ENCODE peak calls at places on chromosome 4, in five cellular contexts. One of them, this sample, is unnamed.

GRCh38 chr4:2103843-2104547 is 44.9 kb downstream of the NAT8L start:
- DNase-seq in lung: no peak
- DNase-seq in ecto neural progenitor cell: no peak
- DNase-seq in activated naive CD4-positive, alpha-beta T cell treated with anti-CD3 and anti-CD28 coated beads for 36 hours: no peak
- DNase-seq in germinal center: no peak
- DNase-seq in this sample: no peak

GRCh38 chr4:144820706-144821105 is 174.8 kb downstream of the HHIP start:
- DNase-seq in activated naive CD4-positive, alpha-beta T cell treated with anti-CD3 and anti-CD28 coated beads for 36 hours: no peak
- DNase-seq in ecto neural progenitor cell: no peak
- DNase-seq in germinal center: no peak
- DNase-seq in lung: no peak
- DNase-seq in this sample: no peak

GRCh38 chr4:48141048-48141447 is 7.0 kb upstream of the TXK start:
- DNase-seq in germinal center: peak; percentile 46
- DNase-seq in lung: no peak
- DNase-seq in activated naive CD4-positive, alpha-beta T cell treated with anti-CD3 and anti-CD28 coated beads for 36 hours: no peak
- DNase-seq in ecto neural progenitor cell: no peak
- DNase-seq in this sample: no peak

GRCh38 chr4:90328558-90328957 is 201.4 kb downstream of the CCSER1 start:
- DNase-seq in ecto neural progenitor cell: peak; percentile 58
- DNase-seq in activated naive CD4-positive, alpha-beta T cell treated with anti-CD3 and anti-CD28 coated beads for 36 hours: no peak
- DNase-seq in germinal center: no peak
- DNase-seq in lung: no peak
- DNase-seq in this sample: no peak

GRCh38 chr4:24655971-24656370 is 71.6 kb upstream of the DHX15 start:
- DNase-seq in lung: no peak
- DNase-seq in ecto neural progenitor cell: no peak
- DNase-seq in germinal center: no peak
- DNase-seq in activated naive CD4-positive, alpha-beta T cell treated with anti-CD3 and anti-CD28 coated beads for 36 hours: no peak
- DNase-seq in this sample: no peak

GRCh38 chr4:119550857-119551532 is 77.6 kb downstream of the PDE5A start:
- DNase-seq in activated naive CD4-positive, alpha-beta T cell treated with anti-CD3 and anti-CD28 coated beads for 36 hours: no peak
- DNase-seq in ecto neural progenitor cell: peak; percentile 84
- DNase-seq in germinal center: no peak
- DNase-seq in lung: no peak
- DNase-seq in this sample: no peak

GRCh38 chr4:82618321-82618720 is 56.5 kb upstream of the TMEM150C start:
- DNase-seq in lung: no peak
- DNase-seq in germinal center: no peak
- DNase-seq in ecto neural progenitor cell: no peak
- DNase-seq in activated naive CD4-positive, alpha-beta T cell treated with anti-CD3 and anti-CD28 coated beads for 36 hours: no peak
- DNase-seq in this sample: no peak

GRCh38 chr4:146490106-146490505 is 31.6 kb downstream of the SLC10A7 start:
- DNase-seq in ecto neural progenitor cell: no peak
- DNase-seq in germinal center: no peak
- DNase-seq in activated naive CD4-positive, alpha-beta T cell treated with anti-CD3 and anti-CD28 coated beads for 36 hours: no peak
- DNase-seq in lung: no peak
- DNase-seq in this sample: no peak

GRCh38 chr4:68209003-68209402 is 36.5 kb downstream of the TMPRSS11B start:
- DNase-seq in lung: no peak
- DNase-seq in germinal center: no peak
- DNase-seq in activated naive CD4-positive, alpha-beta T cell treated with anti-CD3 and anti-CD28 coated beads for 36 hours: no peak
- DNase-seq in ecto neural progenitor cell: no peak
- DNase-seq in this sample: no peak

GRCh38 chr4:168835880-168836454 is 174.1 kb downstream of the CBR4 start:
- DNase-seq in activated naive CD4-positive, alpha-beta T cell treated with anti-CD3 and anti-CD28 coated beads for 36 hours: no peak
- DNase-seq in ecto neural progenitor cell: no peak
- DNase-seq in lung: no peak
- DNase-seq in germinal center: no peak
- DNase-seq in this sample: no peak

GRCh38 chr4:141352775-141353544 is 132.3 kb downstream of the ZNF330 start:
- DNase-seq in germinal center: no peak
- DNase-seq in lung: no peak
- DNase-seq in ecto neural progenitor cell: no peak
- DNase-seq in activated naive CD4-positive, alpha-beta T cell treated with anti-CD3 and anti-CD28 coated beads for 36 hours: no peak
- DNase-seq in this sample: no peak

GRCh38 chr4:102623622-102624021 is 122.5 kb downstream of the NFKB1 start:
- DNase-seq in ecto neural progenitor cell: no peak
- DNase-seq in lung: no peak
- DNase-seq in activated naive CD4-positive, alpha-beta T cell treated with anti-CD3 and anti-CD28 coated beads for 36 hours: no peak
- DNase-seq in germinal center: no peak
- DNase-seq in this sample: no peak

GRCh38 chr4:74567981-74568380 is 123.0 kb downstream of the AREG start:
- DNase-seq in ecto neural progenitor cell: no peak
- DNase-seq in germinal center: no peak
- DNase-seq in activated naive CD4-positive, alpha-beta T cell treated with anti-CD3 and anti-CD28 coated beads for 36 hours: no peak
- DNase-seq in lung: no peak
- DNase-seq in this sample: no peak

GRCh38 chr4:3706565-3707422 is 59.4 kb upstream of the ADRA2C start:
- DNase-seq in ecto neural progenitor cell: no peak
- DNase-seq in germinal center: no peak
- DNase-seq in activated naive CD4-positive, alpha-beta T cell treated with anti-CD3 and anti-CD28 coated beads for 36 hours: no peak
- DNase-seq in lung: no peak
- DNase-seq in this sample: no peak

GRCh38 chr4:80237992-80238391 is 28.5 kb upstream of the FGF5 start:
- DNase-seq in lung: no peak
- DNase-seq in activated naive CD4-positive, alpha-beta T cell treated with anti-CD3 and anti-CD28 coated beads for 36 hours: no peak
- DNase-seq in germinal center: no peak
- DNase-seq in ecto neural progenitor cell: no peak
- DNase-seq in this sample: no peak

GRCh38 chr4:84985952-84986351 is 19.5 kb upstream of the WDFY3 start:
- DNase-seq in ecto neural progenitor cell: no peak
- DNase-seq in germinal center: no peak
- DNase-seq in activated naive CD4-positive, alpha-beta T cell treated with anti-CD3 and anti-CD28 coated beads for 36 hours: no peak
- DNase-seq in lung: no peak
- DNase-seq in this sample: no peak

GRCh38 chr4:8708401-8709021 is 115.9 kb downstream of the CPZ start:
- DNase-seq in activated naive CD4-positive, alpha-beta T cell treated with anti-CD3 and anti-CD28 coated beads for 36 hours: no peak
- DNase-seq in ecto neural progenitor cell: peak; percentile 37
- DNase-seq in germinal center: no peak
- DNase-seq in lung: no peak
- DNase-seq in this sample: peak; percentile 33

GRCh38 chr4:76276813-76277212 is 25.3 kb downstream of the FAM47E start:
- DNase-seq in activated naive CD4-positive, alpha-beta T cell treated with anti-CD3 and anti-CD28 coated beads for 36 hours: no peak
- DNase-seq in ecto neural progenitor cell: no peak
- DNase-seq in lung: no peak
- DNase-seq in germinal center: no peak
- DNase-seq in this sample: no peak

GRCh38 chr4:1093391-1094335 is 19.7 kb downstream of the RNF212 start:
- DNase-seq in ecto neural progenitor cell: no peak
- DNase-seq in lung: no peak
- DNase-seq in activated naive CD4-positive, alpha-beta T cell treated with anti-CD3 and anti-CD28 coated beads for 36 hours: no peak
- DNase-seq in germinal center: no peak
- DNase-seq in this sample: no peak

GRCh38 chr4:183211533-183211932 is 108.5 kb downstream of the CLDN22 start:
- DNase-seq in activated naive CD4-positive, alpha-beta T cell treated with anti-CD3 and anti-CD28 coated beads for 36 hours: no peak
- DNase-seq in germinal center: no peak
- DNase-seq in lung: no peak
- DNase-seq in ecto neural progenitor cell: no peak
- DNase-seq in this sample: no peak

GRCh38 chr4:53431052-53431451 is 53.6 kb downstream of the FIP1L1 start:
- DNase-seq in ecto neural progenitor cell: no peak
- DNase-seq in germinal center: no peak
- DNase-seq in activated naive CD4-positive, alpha-beta T cell treated with anti-CD3 and anti-CD28 coated beads for 36 hours: no peak
- DNase-seq in lung: no peak
- DNase-seq in this sample: no peak

GRCh38 chr4:144179152-144179739 is 38.7 kb upstream of the GYPA start:
- DNase-seq in lung: no peak
- DNase-seq in activated naive CD4-positive, alpha-beta T cell treated with anti-CD3 and anti-CD28 coated beads for 36 hours: peak; percentile 6
- DNase-seq in germinal center: no peak
- DNase-seq in ecto neural progenitor cell: no peak
- DNase-seq in this sample: no peak

GRCh38 chr4:169975837-169976796 is 50.1 kb downstream of the MFAP3L start:
- DNase-seq in lung: no peak
- DNase-seq in ecto neural progenitor cell: peak; percentile 52
- DNase-seq in activated naive CD4-positive, alpha-beta T cell treated with anti-CD3 and anti-CD28 coated beads for 36 hours: no peak
- DNase-seq in germinal center: no peak
- DNase-seq in this sample: no peak

GRCh38 chr4:66991521-66991920 is 553.8 kb downstream of the CENPC start:
- DNase-seq in ecto neural progenitor cell: no peak
- DNase-seq in activated naive CD4-positive, alpha-beta T cell treated with anti-CD3 and anti-CD28 coated beads for 36 hours: no peak
- DNase-seq in lung: no peak
- DNase-seq in germinal center: no peak
- DNase-seq in this sample: no peak

GRCh38 chr4:127781303-127782024 is 658 bp upstream of the HSPA4L start:
- DNase-seq in activated naive CD4-positive, alpha-beta T cell treated with anti-CD3 and anti-CD28 coated beads for 36 hours: no peak
- DNase-seq in germinal center: no peak
- DNase-seq in ecto neural progenitor cell: no peak
- DNase-seq in lung: no peak
- DNase-seq in this sample: peak; percentile 34

GRCh38 chr4:40749717-40750460 is at the start of gene NSUN7:
- DNase-seq in lung: peak; percentile 84
- DNase-seq in activated naive CD4-positive, alpha-beta T cell treated with anti-CD3 and anti-CD28 coated beads for 36 hours: peak; percentile 69
- DNase-seq in ecto neural progenitor cell: peak; percentile 90
- DNase-seq in germinal center: peak; percentile 37
- DNase-seq in this sample: peak; percentile 56

GRCh38 chr4:150181536-150181935 is 103.3 kb downstream of the DCLK2 start:
- DNase-seq in ecto neural progenitor cell: no peak
- DNase-seq in activated naive CD4-positive, alpha-beta T cell treated with anti-CD3 and anti-CD28 coated beads for 36 hours: no peak
- DNase-seq in germinal center: no peak
- DNase-seq in lung: no peak
- DNase-seq in this sample: no peak

GRCh38 chr4:97720869-97721432 is 422.3 kb downstream of the STPG2 start:
- DNase-seq in lung: no peak
- DNase-seq in activated naive CD4-positive, alpha-beta T cell treated with anti-CD3 and anti-CD28 coated beads for 36 hours: no peak
- DNase-seq in ecto neural progenitor cell: no peak
- DNase-seq in germinal center: no peak
- DNase-seq in this sample: no peak

GRCh38 chr4:100289980-100290379 is 99.7 kb upstream of the DDIT4L start:
- DNase-seq in ecto neural progenitor cell: no peak
- DNase-seq in lung: no peak
- DNase-seq in activated naive CD4-positive, alpha-beta T cell treated with anti-CD3 and anti-CD28 coated beads for 36 hours: no peak
- DNase-seq in germinal center: no peak
- DNase-seq in this sample: no peak

GRCh38 chr4:183401473-183401872 is 43.0 kb upstream of the CDKN2AIP start:
- DNase-seq in lung: no peak
- DNase-seq in germinal center: no peak
- DNase-seq in ecto neural progenitor cell: no peak
- DNase-seq in activated naive CD4-positive, alpha-beta T cell treated with anti-CD3 and anti-CD28 coated beads for 36 hours: no peak
- DNase-seq in this sample: no peak

GRCh38 chr4:41119867-41120295 is 94.5 kb downstream of the APBB2 start:
- DNase-seq in activated naive CD4-positive, alpha-beta T cell treated with anti-CD3 and anti-CD28 coated beads for 36 hours: no peak
- DNase-seq in lung: no peak
- DNase-seq in ecto neural progenitor cell: no peak
- DNase-seq in germinal center: no peak
- DNase-seq in this sample: no peak

GRCh38 chr4:105637409-105638258 is 70.9 kb downstream of the INTS12 start:
- DNase-seq in ecto neural progenitor cell: no peak
- DNase-seq in lung: peak; percentile 82
- DNase-seq in activated naive CD4-positive, alpha-beta T cell treated with anti-CD3 and anti-CD28 coated beads for 36 hours: no peak
- DNase-seq in germinal center: no peak
- DNase-seq in this sample: no peak

This sample was measured in B cell.